ENCODE peak calls at places on chromosome 3, in nine cellular contexts. C is heart right ventricle, Y is NT2/D1, O is HAP-1, X is aorta, N is HCT116, J is stomach, L is ovary, T is psoas muscle. U is an unnamed sample. For H3K27me3, the result is how much of the 10 kb centered on the place peaks cover.

GRCh38 chr3:186570096-186570940 is at the start of gene DNAJB11:
- DNase-seq in C (peak), Y (peak), O (peak), X (peak), N (peak), J (peak), L (peak), T (peak), U (peak)

GRCh38 chr3:48962340-48962739 is 27.7 kb upstream of the P4HTM start:
- DNase-seq in C (no peak), Y (no peak), O (no peak), X (no peak), N (no peak), J (no peak), L (no peak), T (no peak), U (no peak)

GRCh38 chr3:125512135-125512920 is 7.7 kb downstream of the SNX4 start:
- DNase-seq in C (no peak), Y (no peak), O (no peak), X (no peak), N (peak), J (no peak), L (no peak), T (no peak), U (no peak)

GRCh38 chr3:195556390-195556789 is 13.3 kb upstream of the PPP1R2 start:
- DNase-seq in C (no peak), Y (no peak), O (no peak), X (no peak), N (no peak), J (no peak), L (no peak), T (peak), U (no peak)

GRCh38 chr3:105899528-105899927 is 30.7 kb upstream of the CBLB start:
- DNase-seq in C (no peak), Y (no peak), O (no peak), X (no peak), N (no peak), J (no peak), L (no peak), T (no peak), U (no peak)

GRCh38 chr3:45666729-45667440 is 22.3 kb upstream of the SACM1L start:
- DNase-seq in C (peak), Y (no peak), O (no peak), X (peak), N (no peak), J (no peak), L (peak), T (no peak), U (no peak)

GRCh38 chr3:59772416-59773408 is 722.9 kb upstream of the CFAP20DC start:
- DNase-seq in C (no peak), Y (no peak), O (no peak), X (no peak), N (no peak), J (no peak), L (no peak), T (no peak), U (no peak)

GRCh38 chr3:170862618-170863374 is 7.2 kb downstream of the RPL22L1 start:
- DNase-seq in C (no peak), Y (no peak), O (no peak), X (no peak), N (no peak), J (no peak), L (no peak), T (no peak), U (no peak)

GRCh38 chr3:20974389-20974788 is 776.6 kb downstream of the ZNF385D start:
- DNase-seq in C (no peak), Y (no peak), O (no peak), X (no peak), N (no peak), J (no peak), L (no peak), T (no peak), U (no peak)

GRCh38 chr3:194121881-194122280 is 14.1 kb upstream of the HES1 start:
- DNase-seq in C (no peak), Y (no peak), O (no peak), X (no peak), N (no peak), J (no peak), L (no peak), T (no peak), U (no peak)

GRCh38 chr3:181362378-181362777 is 349.3 kb upstream of the SOX2 start:
- DNase-seq in C (no peak), Y (no peak), O (no peak), X (no peak), N (no peak), J (no peak), L (no peak), T (no peak), U (no peak)

GRCh38 chr3:161221881-161222600 is 930 bp downstream of the NMD3 start:
- DNase-seq in C (no peak), Y (no peak), O (no peak), X (peak), N (no peak), J (no peak), L (no peak), T (no peak), U (no peak)

GRCh38 chr3:133996996-133997395 is 32.7 kb downstream of the SLCO2A1 start:
- DNase-seq in C (no peak), Y (no peak), O (no peak), X (no peak), N (no peak), J (no peak), L (no peak), T (no peak), U (no peak)

GRCh38 chr3:8338424-8338823 is 163.2 kb upstream of the LMCD1 start:
- DNase-seq in C (no peak), Y (no peak), O (no peak), X (no peak), N (no peak), J (no peak), L (no peak), T (no peak), U (no peak)

GRCh38 chr3:187368765-187369450 is 723 bp downstream of the RTP4 start:
- DNase-seq in C (no peak), Y (no peak), O (no peak), X (no peak), N (no peak), J (no peak), L (no peak), T (no peak), U (no peak)

GRCh38 chr3:20236603-20237002 is 50.6 kb upstream of the SGO1 start:
- DNase-seq in C (no peak), Y (no peak), O (no peak), X (no peak), N (no peak), J (no peak), L (no peak), T (no peak), U (no peak)

GRCh38 chr3:182636646-182637045 is 156.7 kb upstream of the ATP11B start:
- DNase-seq in C (no peak), Y (no peak), O (no peak), X (no peak), N (no peak), J (no peak), L (no peak), T (no peak), U (no peak)

GRCh38 chr3:25783661-25784512 is 644 bp upstream of the NGLY1 start:
- DNase-seq in C (no peak), Y (peak), O (peak), X (peak), N (no peak), J (peak), L (peak), T (no peak), U (peak)

GRCh38 chr3:17217588-17217987 is 332.8 kb downstream of the PLCL2 start:
- DNase-seq in C (no peak), Y (no peak), O (no peak), X (no peak), N (no peak), J (no peak), L (no peak), T (no peak), U (no peak)

GRCh38 chr3:193783166-193783896 is 190.3 kb downstream of the OPA1 start:
- DNase-seq in C (no peak), Y (no peak), O (no peak), X (no peak), N (no peak), J (no peak), L (no peak), T (no peak), U (no peak)

GRCh38 chr3:132464066-132464465 is 46.8 kb downstream of the DNAJC13 start:
- DNase-seq in C (no peak), Y (no peak), O (no peak), X (no peak), N (no peak), J (no peak), L (no peak), T (no peak), U (no peak)

GRCh38 chr3:49722896-49723295 is 855 bp downstream of the GMPPB start:
- DNase-seq in C (no peak), Y (no peak), O (no peak), X (no peak), N (no peak), J (no peak), L (no peak), T (peak), U (no peak)

GRCh38 chr3:30766522-30766921 is 127.9 kb downstream of the GADL1 start:
- DNase-seq in C (no peak), Y (no peak), O (no peak), X (no peak), N (no peak), J (no peak), L (no peak), T (no peak), U (peak)

GRCh38 chr3:12954891-12955650 is 113.7 kb upstream of the RPL32 start:
- DNase-seq in C (peak), Y (no peak), O (no peak), X (peak), N (no peak), J (peak), L (peak), T (peak), U (no peak)

GRCh38 chr3:23112491-23112890 is 90.6 kb upstream of the UBE2E2 start:
- DNase-seq in C (no peak), Y (no peak), O (no peak), X (no peak), N (no peak), J (no peak), L (no peak), T (no peak), U (no peak)

GRCh38 chr3:20324664-20325478 is 138.9 kb upstream of the SGO1 start:
- DNase-seq in C (no peak), Y (no peak), O (peak), X (no peak), N (no peak), J (no peak), L (no peak), T (no peak), U (no peak)

GRCh38 chr3:44186111-44186672 is 55.5 kb upstream of the TOPAZ1 start:
- DNase-seq in C (no peak), Y (no peak), O (no peak), X (no peak), N (no peak), J (no peak), L (no peak), T (no peak), U (no peak)

GRCh38 chr3:44184319-44184953 is 57.2 kb upstream of the TOPAZ1 start:
- DNase-seq in C (no peak), Y (no peak), O (no peak), X (no peak), N (no peak), J (no peak), L (no peak), T (no peak), U (no peak)

GRCh38 chr3:44185396-44185915 is 56.2 kb upstream of the TOPAZ1 start:
- DNase-seq in C (no peak), Y (no peak), O (no peak), X (no peak), N (no peak), J (no peak), L (no peak), T (no peak), U (no peak)

GRCh38 chr3:44186712-44187111 is 55.0 kb upstream of the TOPAZ1 start:
- DNase-seq in C (no peak), Y (no peak), O (no peak), X (no peak), N (no peak), J (no peak), L (no peak), T (no peak), U (no peak)
- H3K27me3 ChIP-seq in C (under half), Y (under half), O (under half), X (under half), N (under half), J (under half), L (under half), T (under half), U (under half)

DNA sequence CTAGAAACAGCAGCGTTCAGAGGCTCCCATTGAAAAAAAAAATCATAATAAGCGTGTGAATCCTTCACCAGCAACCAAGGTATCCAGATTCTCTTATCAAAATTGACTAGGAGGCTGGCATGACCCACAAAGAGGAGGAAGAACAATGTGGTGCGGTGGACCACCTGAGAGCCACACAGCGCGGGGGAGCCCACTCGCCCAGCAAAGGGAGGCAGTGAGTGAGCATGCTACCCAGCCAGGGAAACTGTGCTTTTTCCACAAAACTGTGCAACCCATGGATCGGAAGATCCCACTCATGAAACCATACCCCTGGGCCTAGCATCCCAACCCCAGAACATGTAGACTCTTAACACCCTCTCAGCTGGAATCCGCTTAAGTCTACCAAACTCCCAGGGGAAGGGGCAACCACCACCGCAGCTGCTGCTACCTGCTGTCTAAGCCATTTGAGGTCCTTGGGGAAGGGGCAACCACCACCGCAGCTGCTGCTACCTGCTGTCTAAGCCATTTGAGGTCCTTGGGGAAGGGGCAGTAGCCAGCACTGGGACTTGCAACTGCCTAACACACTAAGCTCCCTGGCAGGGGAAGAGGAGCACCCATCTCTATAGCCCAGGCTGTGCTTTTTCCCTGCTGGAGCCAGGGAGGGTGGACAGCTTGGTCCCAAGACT is 102.8 kb upstream of the CLDN18 start:
- DNase-seq in C (no peak), Y (no peak), O (no peak), X (no peak), N (no peak), J (no peak), L (no peak), T (no peak), U (no peak)
- H3K4me3 ChIP-seq in C (no peak), Y (no peak), O (no peak), X (no peak), N (no peak), J (no peak), L (no peak), T (no peak), U (no peak)

GRCh38 chr3:112167758-112168157 is 34.7 kb upstream of the GCSAM start:
- DNase-seq in C (no peak), Y (no peak), O (no peak), X (no peak), N (no peak), J (no peak), L (no peak), T (no peak), U (no peak)
- H3K27me3 ChIP-seq in C (under half), Y (under half), O (under half), X (under half), N (under half), J (under half), L (under half), T (under half), U (under half)

DNA sequence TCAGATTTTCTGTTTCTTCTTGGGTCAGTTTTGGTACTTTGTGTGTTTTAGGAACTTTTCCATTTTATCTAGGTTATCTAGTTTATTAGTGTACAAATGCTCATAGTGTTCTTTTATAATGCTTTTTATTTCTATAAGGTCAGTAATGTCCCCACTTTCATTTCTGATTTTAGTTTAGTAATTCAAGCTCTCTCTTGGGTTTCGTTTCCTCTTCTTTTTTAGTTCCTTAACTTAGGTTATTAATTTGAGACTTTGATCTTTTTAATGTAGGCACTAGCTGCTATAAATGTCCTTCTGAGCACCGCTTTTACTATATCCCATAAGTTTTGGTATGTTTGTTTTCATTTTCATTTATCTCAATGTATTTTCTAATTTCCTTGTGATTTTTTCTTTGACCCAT is 27.0 kb upstream of the CD200R1L start:
- DNase-seq in C (no peak), Y (no peak), O (no peak), X (no peak), N (no peak), J (no peak), L (no peak), T (no peak), U (no peak)
- H3K4me3 ChIP-seq in C (no peak), Y (no peak), O (no peak), X (no peak), N (no peak), J (no peak), L (no peak), T (no peak), U (no peak)

GRCh38 chr3:138950006-138950644 is 3.1 kb downstream of the FOXL2NB start:
- DNase-seq in C (peak), Y (no peak), O (no peak), X (no peak), N (no peak), J (no peak), L (peak), T (no peak), U (no peak)
- H3K27me3 ChIP-seq in C (half or more), Y (half or more), O (under half), X (under half), N (under half), J (half or more), L (under half), T (under half), U (under half)

DNA sequence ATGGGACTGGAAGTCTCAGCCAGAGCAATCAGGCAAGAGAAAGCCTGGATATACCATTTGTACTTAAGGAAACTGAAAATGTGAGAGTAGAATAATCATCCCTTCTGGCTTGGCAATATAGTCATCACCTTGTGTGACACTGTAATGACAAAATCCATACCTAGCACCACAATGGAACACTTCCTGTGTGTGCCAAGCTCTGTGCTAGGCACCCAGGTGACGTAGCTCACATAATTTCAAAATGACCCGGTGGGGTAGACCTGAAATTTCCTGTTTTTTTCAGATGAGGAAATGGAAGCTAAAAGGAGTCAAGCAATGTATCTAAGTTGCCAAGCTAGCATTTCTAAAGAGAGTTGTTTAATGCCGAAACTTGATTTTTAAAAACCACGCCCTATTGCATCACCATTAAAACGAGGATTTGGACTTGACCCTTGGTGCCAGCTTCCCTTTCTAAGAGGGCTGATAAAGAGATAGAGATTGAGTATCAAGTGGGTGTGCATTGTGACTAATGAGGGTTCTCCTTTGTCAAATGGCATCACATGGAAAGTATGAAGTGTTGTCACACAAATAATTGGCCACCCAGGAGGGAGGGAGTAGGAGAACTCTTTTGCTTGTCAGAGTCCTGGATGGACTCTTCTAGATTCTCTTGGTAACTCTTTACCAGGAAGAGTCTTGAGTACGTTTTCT is 141.3 kb upstream of the PDZRN3 start:
- DNase-seq in C (no peak), Y (no peak), O (no peak), X (no peak), N (no peak), J (no peak), L (no peak), T (no peak), U (no peak)
- H3K4me3 ChIP-seq in C (no peak), Y (no peak), O (no peak), X (no peak), N (no peak), J (no peak), L (no peak), T (no peak), U (no peak)

DNA sequence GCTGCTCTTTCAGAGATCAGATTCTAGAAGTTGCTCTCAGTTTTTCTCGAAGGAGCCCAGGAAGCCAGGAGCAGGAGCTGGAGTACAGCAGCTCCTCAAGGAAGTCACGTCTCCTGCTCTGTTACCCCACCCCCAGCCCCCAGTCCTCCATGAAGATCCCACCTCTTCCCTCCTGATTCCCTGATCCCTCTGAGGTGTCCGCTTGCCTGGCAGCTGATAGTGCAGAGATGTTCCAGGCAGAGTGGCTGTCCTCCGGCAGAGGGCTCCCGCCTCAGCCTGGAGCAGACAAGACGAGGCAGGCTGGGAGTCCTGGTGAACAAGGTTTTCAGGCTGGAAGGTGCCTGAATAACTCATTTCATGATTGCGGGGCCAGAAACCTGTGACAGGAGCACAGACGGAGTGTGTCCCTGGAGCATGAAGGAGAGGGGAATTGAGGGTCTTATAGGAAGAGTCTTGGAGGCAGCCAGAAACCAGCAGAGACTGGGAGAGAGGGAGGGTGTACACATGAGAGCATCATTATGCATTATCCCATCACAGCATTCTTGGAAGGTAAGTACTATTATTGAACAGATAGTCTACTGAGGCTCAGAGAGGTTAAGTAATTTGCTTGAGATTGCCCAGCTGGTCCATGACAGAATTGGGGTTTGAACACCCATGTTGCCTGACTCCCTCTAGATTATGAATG is 1.2 kb downstream of the HRH1 start:
- DNase-seq in C (peak), Y (peak), O (peak), X (peak), N (peak), J (peak), L (peak), T (peak), U (peak)
- H3K27me3 ChIP-seq in C (under half), Y (half or more), O (half or more), X (under half), N (under half), J (half or more), L (under half), T (under half), U (under half)

DNA sequence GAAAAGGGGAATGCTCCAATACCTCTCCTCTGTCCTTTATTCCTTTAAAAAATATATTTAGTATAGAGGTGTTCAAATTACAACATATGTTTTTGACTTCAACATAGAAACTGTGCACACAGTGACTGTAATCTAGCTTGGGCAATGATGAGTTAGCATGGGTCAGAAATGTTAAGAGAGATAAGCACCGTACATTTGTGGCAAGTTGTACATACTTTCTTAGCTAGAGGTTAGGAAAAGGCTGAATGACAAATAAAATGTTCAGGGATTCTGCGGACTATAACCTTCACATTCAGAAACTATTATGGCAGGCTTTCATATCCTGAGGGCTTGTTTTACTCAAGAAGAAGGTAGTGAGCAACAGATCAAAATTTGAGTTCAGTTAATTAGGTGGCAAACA is 379.8 kb upstream of the EPHA6 start:
- DNase-seq in C (no peak), Y (no peak), O (no peak), X (no peak), N (no peak), J (no peak), L (no peak), T (no peak), U (no peak)
- H3K4me3 ChIP-seq in C (no peak), Y (no peak), O (no peak), X (no peak), N (no peak), J (no peak), L (no peak), T (no peak), U (no peak)

GRCh38 chr3:72042397-72043211 is 257.7 kb upstream of the PROK2 start:
- DNase-seq in C (no peak), Y (peak), O (no peak), X (peak), N (no peak), J (no peak), L (no peak), T (no peak), U (no peak)
- H3K27me3 ChIP-seq in C (under half), Y (under half), O (under half), X (under half), N (under half), J (under half), L (under half), T (under half), U (under half)

GRCh38 chr3:99902091-99902490 is 84.4 kb downstream of the CMSS1 start:
- DNase-seq in C (no peak), Y (no peak), O (no peak), X (no peak), N (no peak), J (no peak), L (no peak), T (no peak), U (no peak)
- H3K4me3 ChIP-seq in C (no peak), Y (no peak), O (no peak), X (no peak), N (no peak), J (no peak), L (no peak), T (no peak), U (no peak)